ENCODE peak calls at places on chromosomes 16 and 17, in seven cellular contexts. B, M, J, L, G, Z and C are unnamed samples.
A peak's percentile ranks its signal among the peaks of the same experiment; 100 is the strongest.

GRCh38 chr16:73092236-73092781 is 44.4 kb upstream of the ZFHX3 start:
- DNase-seq in J (no peak), L (no peak), B (no peak), Z (no peak), M (no peak), G (no peak), C (no peak)

GRCh38 chr17:1227917-1228751 is 42.1 kb upstream of the BHLHA9 start:
- DNase-seq in Z (peak; percentile 32), M (peak; percentile 30), L (no peak), G (no peak), J (no peak), B (peak; percentile 71), C (no peak)

GRCh38 chr16:62963846-62964245 is 927.6 kb upstream of the CDH8 start:
- DNase-seq in Z (no peak), M (no peak), G (no peak), L (no peak), B (no peak), J (no peak), C (no peak)

GRCh38 chr17:4329838-4330237 is 36.6 kb downstream of the UBE2G1 start:
- DNase-seq in Z (no peak), G (no peak), L (peak; percentile 96), B (no peak), M (no peak), J (no peak), C (no peak)

GRCh38 chr17:5045496-5045895 is 10.3 kb upstream of the SLC52A1 start:
- DNase-seq in L (no peak), J (no peak), G (no peak), B (no peak), M (no peak), Z (no peak), C (no peak)

GRCh38 chr17:10278218-10278617 is 79.8 kb upstream of the GAS7 start:
- DNase-seq in M (no peak), J (no peak), Z (no peak), B (no peak), G (no peak), L (no peak), C (no peak)

GRCh38 chr16:7025616-7026190 is 306.9 kb upstream of the RBFOX1 start:
- DNase-seq in B (no peak), Z (peak; percentile 90), G (peak; percentile 27), J (no peak), L (no peak), M (peak; percentile 90), C (no peak)

GRCh38 chr16:73878616-73879015 is 418.0 kb upstream of the PSMD7 start:
- DNase-seq in L (peak; percentile 90), G (no peak), J (no peak), B (no peak), M (peak; percentile 15), Z (no peak), C (no peak)

GRCh38 chr17:2610195-2610594 is 16.7 kb downstream of the PAFAH1B1 start:
- DNase-seq in J (no peak), L (no peak), M (no peak), G (no peak), Z (no peak), B (no peak), C (no peak)

GRCh38 chr17:46777943-46778915 is 40.3 kb downstream of the WNT3 start:
- DNase-seq in L (no peak), G (no peak), J (no peak), B (no peak), Z (no peak), M (no peak), C (no peak)

GRCh38 chr16:49932943-49933342 is 77.0 kb upstream of the ZNF423 start:
- DNase-seq in J (no peak), Z (peak; percentile 66), M (no peak), L (peak; percentile 23), B (no peak), G (no peak), C (peak; percentile 16)
- H3K4me3 ChIP-seq in J (no peak overlapping the region), Z (no peak overlapping the region), M (no peak overlapping the region), L (no peak overlapping the region), B (no peak overlapping the region), G (no peak overlapping the region), C (no peak overlapping the region)

DNA sequence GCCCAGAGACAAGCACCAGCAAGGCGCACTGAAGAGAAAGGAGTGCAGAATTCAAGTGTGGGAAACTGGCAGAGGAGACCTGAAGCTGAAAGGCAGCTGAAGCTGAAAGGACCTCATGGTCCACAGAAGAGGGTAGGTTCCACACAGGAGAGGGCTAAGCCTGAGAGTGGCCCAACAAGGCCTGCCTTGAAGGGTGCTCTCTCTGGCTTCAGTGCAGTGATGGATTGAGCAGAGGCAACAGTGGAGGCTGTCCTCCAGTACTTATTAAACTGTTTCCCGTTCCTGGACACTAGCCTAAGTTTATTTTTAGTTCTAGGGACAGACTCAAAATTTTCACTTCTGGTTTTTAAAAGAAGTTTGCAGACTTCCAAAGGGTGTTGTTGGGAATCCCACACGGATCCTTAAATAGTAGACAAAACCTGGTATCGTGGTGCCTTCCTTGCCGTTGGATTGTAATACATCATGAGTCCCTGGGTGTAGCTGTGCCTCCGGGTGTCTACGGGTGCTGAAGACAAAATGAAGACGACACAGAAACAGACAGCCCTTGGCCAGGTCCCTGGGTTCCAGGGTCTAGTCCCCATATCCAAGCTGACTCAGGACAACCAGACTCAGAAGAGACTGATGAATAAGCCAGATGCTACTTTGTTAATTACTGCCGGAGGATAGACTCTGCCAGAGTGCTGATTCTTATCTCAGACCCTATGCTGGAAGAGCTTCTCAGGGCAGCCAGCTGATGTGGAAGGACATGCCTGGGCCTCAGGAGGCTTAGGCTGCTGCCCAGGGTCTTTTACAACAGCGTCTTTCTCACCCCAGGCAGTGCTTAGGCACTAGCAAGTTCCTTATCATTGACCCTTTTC is 7.0 kb upstream of the CMTM4 start:
- DNase-seq in G (no peak), B (no peak), M (no peak), L (peak; percentile 23), Z (no peak), J (no peak), C (no peak)
- H3K27ac ChIP-seq in G (no peak overlapping the region), B (peak overlapping the region; percentile 73), M (no peak overlapping the region), L (no peak overlapping the region), Z (no peak overlapping the region), J (peak overlapping the region; percentile 38), C (peak overlapping the region; percentile 15)

GRCh38 chr17:61907361-61907760 is 20.4 kb downstream of the INTS2 start:
- DNase-seq in G (no peak), Z (no peak), J (no peak), L (no peak), B (no peak), M (no peak), C (no peak)

GRCh38 chr17:61903251-61903650 is 24.5 kb downstream of the INTS2 start:
- DNase-seq in J (no peak), L (no peak), M (no peak), B (no peak), Z (no peak), G (no peak), C (no peak)

GRCh38 chr17:61908292-61909037 is 19.3 kb downstream of the INTS2 start:
- DNase-seq in M (no peak), L (no peak), G (no peak), J (no peak), B (no peak), Z (no peak), C (no peak)

DNA sequence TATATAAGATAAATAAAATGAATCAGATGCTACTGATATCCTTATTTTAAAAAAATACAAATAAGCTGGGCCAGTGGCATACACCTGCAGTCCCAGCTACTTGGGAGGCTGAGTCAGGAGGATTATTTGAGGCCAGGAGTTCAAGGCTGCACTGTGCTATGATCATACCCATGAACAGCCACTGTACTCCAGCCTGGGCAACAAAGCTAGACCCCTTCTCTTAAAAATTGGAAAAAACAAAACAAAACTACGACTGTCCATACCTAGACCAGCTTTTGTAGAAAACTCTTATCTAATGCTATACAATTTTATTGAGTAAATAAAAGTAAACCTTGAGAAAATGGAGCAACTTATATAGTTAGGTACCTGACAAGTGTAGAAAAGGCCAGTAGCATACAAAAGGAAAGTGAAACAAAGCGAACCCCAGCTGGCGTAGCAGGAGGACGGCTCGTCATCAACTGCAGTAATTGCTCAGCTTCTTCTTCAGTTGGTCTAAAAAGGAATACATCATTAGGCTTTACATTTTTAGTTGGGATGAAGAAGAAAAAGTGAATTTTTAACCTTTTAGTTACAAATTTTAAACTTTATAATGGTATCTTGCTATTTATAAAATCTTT is 23.6 kb downstream of the INTS2 start:
- DNase-seq in B (no peak), J (no peak), Z (no peak), M (no peak), G (no peak), L (no peak), C (no peak)
- H3K4me3 ChIP-seq in B (no peak overlapping the region), J (no peak overlapping the region), Z (no peak overlapping the region), M (no peak overlapping the region), G (no peak overlapping the region), L (no peak overlapping the region), C (no peak overlapping the region)

DNA sequence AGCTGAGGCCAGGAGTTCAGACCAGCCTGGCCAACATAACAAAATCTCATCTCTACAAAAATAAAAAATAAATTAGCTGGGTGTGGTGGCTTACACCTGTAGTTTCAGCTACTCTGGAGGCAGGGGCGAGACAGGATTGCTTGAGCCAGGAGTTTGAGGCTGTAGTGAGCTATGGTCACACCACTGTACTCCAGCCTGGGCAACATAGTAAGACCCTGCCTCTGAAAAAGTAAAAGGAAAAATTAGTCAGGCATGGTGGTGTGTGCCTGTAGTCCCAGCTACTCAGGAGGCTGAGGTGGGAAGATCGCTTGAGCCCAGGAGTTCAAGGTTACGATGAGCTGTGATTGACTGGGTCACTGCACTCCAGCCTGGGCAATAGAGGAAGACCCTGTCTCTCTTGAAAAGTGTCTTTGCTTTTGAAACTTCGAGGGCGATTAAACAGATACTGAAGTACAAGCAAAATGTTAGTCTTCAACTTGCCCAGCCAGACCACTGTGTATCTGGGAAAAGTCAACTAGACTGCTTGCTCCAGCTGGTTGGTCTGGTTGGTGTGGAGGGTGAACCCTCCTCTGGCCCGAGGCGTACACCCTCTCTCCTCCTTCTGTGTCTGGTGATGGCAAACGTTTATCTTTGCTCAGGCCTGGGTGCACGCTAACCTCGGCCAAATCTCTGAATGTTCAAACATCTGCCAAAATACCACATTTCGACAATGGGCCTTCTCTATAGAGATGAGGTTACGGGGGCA is 174.9 kb downstream of the RAB11FIP4 start:
- DNase-seq in M (no peak), Z (no peak), L (no peak), J (no peak), G (no peak), B (no peak), C (no peak)
- H3K27ac ChIP-seq in M (no peak overlapping the region), Z (no peak overlapping the region), L (no peak overlapping the region), J (peak overlapping the region; percentile 88), G (no peak overlapping the region), B (peak overlapping the region; percentile 83), C (peak overlapping the region; percentile 36)

DNA sequence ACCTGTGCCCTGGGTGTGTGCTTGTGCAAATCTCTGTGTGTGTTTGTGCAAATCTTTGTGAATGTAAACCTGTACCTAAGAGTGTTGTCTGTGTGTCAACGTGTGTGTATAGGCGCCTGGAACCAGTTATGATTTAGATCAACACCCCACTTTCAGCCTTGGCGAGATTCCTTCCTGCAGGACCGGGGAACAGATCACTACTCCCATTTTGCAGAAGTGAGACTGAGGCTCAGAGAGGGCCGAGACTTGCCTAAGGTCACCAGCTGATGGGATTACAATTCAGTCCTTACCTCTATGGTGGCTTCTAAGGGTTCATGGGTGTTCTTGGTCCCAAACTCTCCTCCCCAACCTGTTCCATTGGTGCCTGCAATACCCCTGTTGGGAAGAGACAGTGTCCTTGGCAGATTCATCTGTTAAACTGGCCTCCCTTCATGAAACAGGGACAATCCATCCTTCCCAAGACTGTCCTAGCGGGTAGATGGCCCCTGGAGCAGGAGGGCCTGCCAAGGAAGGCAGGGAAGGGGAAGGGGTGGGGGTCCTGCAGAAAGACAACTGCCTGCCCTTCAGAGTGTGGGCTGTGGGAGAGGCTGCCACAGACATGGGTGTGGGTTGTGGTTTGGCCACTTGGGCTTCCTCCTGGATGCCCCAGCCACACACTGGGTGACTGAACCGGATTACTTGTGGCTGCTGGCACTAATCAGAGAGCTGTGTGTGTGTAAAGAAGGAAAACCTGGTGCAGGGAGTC is 6.9 kb upstream of the MAPK7 start:
- DNase-seq in Z (no peak), L (no peak), M (no peak), J (no peak), B (no peak), G (no peak), C (no peak)
- H3K4me3 ChIP-seq in Z (no peak overlapping the region), L (no peak overlapping the region), M (no peak overlapping the region), J (no peak overlapping the region), B (no peak overlapping the region), G (no peak overlapping the region), C (no peak overlapping the region)

GRCh38 chr16:969508-970378 is 1.0 kb downstream of the LMF1 start:
- DNase-seq in G (no peak), M (no peak), L (peak; percentile 14), B (no peak), Z (peak; percentile 66), J (no peak), C (no peak)
- H3K27ac ChIP-seq in G (no peak overlapping the region), M (peak overlapping the region; percentile 82), L (peak overlapping the region; percentile 74), B (peak overlapping the region; percentile 82), Z (peak overlapping the region; percentile 66), J (peak overlapping the region; percentile 70), C (peak overlapping the region; percentile 84)